ENCODE peak calls at places on chromosomes 13 and 19, in four cellular contexts. K is C1 segment of cervical spinal cord, C is GM10248, H is heart left ventricle. S is an unnamed sample.

GRCh38 chr19:3175761-3176714 is 2.5 kb upstream of the S1PR4 start:
- DNase-seq in K (no peak), C (no peak), H (no peak), S (no peak)

GRCh38 chr13:99800951-99801350 is 170.6 kb downstream of the ZIC5 start:
- DNase-seq in K (no peak), C (no peak), H (no peak), S (no peak)

GRCh38 chr19:55486043-55486970 is 1.3 kb downstream of the NAT14 start:
- DNase-seq in K (no peak), C (no peak), H (peak), S (no peak)

GRCh38 chr13:45799451-45799850 is 52.1 kb downstream of the SIAH3 start:
- DNase-seq in K (no peak), C (no peak), H (no peak), S (no peak)

GRCh38 chr19:31154021-31154420 is 195.2 kb downstream of the TSHZ3 start:
- DNase-seq in K (no peak), C (no peak), H (no peak), S (no peak)

GRCh38 chr13:86020350-86021002 is 221.3 kb upstream of the SLITRK6 start:
- DNase-seq in K (no peak), C (no peak), H (no peak), S (no peak)

GRCh38 chr13:79392882-79393563 is 13.0 kb downstream of the RBM26 start:
- DNase-seq in K (no peak), C (no peak), H (no peak), S (no peak)

GRCh38 chr13:51323824-51324511 is 15.5 kb upstream of the SERPINE3 start:
- DNase-seq in K (no peak), C (no peak), H (no peak), S (no peak)